ENCODE peak calls at places on chromosome 22, in four cellular contexts. V is pancreas, Z is IMR-90, U is psoas muscle. C is an unnamed sample. For H3K4me1 and H3K9me3, the result is how much of the 10 kb centered on the place peaks cover.

GRCh38 chr22:46069518-46070214 is 80.7 kb upstream of the PPARA start:
- DNase-seq in U (peak), V (peak), Z (peak), C (no peak)

GRCh38 chr22:26756675-26757293 is 99.4 kb downstream of the MIAT start:
- DNase-seq in Z (peak), U (peak), V (peak), C (peak)

GRCh38 chr22:20533095-20533878 is 25.9 kb downstream of the MED15 start:
- DNase-seq in V (no peak), Z (no peak), U (no peak), C (no peak)

GRCh38 chr22:42930810-42931420 is 73.8 kb upstream of the ARFGAP3 start:
- DNase-seq in Z (peak), U (peak), V (peak), C (no peak)

GRCh38 chr22:35971418-35972119 is 57.1 kb downstream of the RBFOX2 start:
- DNase-seq in Z (peak), U (no peak), V (no peak), C (no peak)

GRCh38 chr22:26325641-26326040 is 103.4 kb upstream of the ASPHD2 start:
- DNase-seq in U (no peak), Z (no peak), V (no peak), C (no peak)

GRCh38 chr22:21942407-21942895 is 10.2 kb downstream of the PPM1F start:
- DNase-seq in V (peak), Z (peak), U (peak), C (no peak)

GRCh38 chr22:32852346-32853251 is 51.1 kb downstream of the TIMP3 start:
- DNase-seq in V (no peak), Z (no peak), U (peak), C (no peak)

GRCh38 chr22:19429950-19430889 is 1.3 kb downstream of the HIRA start:
- DNase-seq in U (peak), Z (peak), V (no peak), C (peak)

GRCh38 chr22:49628351-49629023 is 199.2 kb downstream of the BRD1 start:
- DNase-seq in Z (no peak), U (no peak), V (no peak), C (no peak)

GRCh38 chr22:50739279-50739691 is 1.3 kb downstream of the ACR start:
- DNase-seq in U (no peak), Z (no peak), V (peak), C (no peak)

GRCh38 chr22:45418770-45419138 is 5.3 kb downstream of the RIBC2 start:
- DNase-seq in Z (no peak), U (no peak), V (no peak), C (no peak)

GRCh38 chr22:17803871-17804270 is 29.6 kb upstream of the BID start:
- DNase-seq in Z (no peak), U (no peak), V (no peak), C (no peak)

GRCh38 chr22:43173976-43174720 is 12.8 kb downstream of the TTLL12 start:
- DNase-seq in V (no peak), Z (no peak), U (no peak), C (peak)

GRCh38 chr22:44193537-44193896 is 12.8 kb downstream of the PARVG start:
- DNase-seq in U (no peak), V (no peak), Z (no peak), C (peak)

GRCh38 chr22:44194569-44194968 is 13.8 kb downstream of the PARVG start:
- DNase-seq in U (no peak), Z (no peak), V (no peak), C (no peak)

GRCh38 chr22:44191036-44191454 is 10.3 kb downstream of the PARVG start:
- DNase-seq in V (no peak), Z (no peak), U (no peak), C (no peak)

GRCh38 chr22:44192098-44192810 is 11.5 kb downstream of the PARVG start:
- DNase-seq in Z (no peak), U (no peak), V (no peak), C (peak)

DNA sequence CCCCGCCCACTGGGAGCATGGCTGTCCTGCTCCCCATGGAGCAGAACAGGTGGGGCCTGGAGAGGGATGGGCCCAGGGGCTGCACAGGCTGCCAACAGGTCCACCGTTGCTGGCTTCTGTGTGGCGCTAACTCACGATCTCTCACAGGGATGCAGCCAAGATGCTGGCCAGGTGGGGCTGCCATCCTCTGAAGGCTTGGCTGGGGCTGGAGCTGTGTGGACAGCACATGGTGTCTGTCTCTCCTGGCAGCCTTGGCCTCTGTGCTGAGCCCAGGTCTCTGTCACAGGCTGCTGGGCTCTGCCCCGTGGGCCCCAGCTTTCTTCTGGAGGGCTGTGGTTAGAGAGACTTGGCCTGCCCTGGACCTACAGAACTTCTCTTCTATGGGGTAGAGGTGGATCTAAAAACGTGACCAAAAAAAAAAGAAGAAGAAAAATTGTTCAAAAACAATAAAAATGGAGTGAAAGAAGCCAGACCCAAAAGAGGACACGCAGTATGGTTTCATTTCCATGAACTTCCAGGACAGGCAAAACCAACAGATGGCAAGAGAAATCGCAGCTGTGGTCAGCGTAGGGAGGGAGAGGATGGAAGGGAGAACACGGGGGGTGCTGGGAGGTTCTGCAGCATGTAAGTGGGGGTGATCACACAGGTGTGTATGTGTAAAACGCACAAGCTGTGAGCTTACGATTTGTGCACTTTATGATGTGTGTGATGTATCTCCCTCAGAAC is 12.2 kb downstream of the PARVG start:
- DNase-seq in Z (no peak), V (no peak), U (no peak), C (no peak)
- H3K4me1 ChIP-seq in Z (under half), V (under half), U (under half), C (under half)

DNA sequence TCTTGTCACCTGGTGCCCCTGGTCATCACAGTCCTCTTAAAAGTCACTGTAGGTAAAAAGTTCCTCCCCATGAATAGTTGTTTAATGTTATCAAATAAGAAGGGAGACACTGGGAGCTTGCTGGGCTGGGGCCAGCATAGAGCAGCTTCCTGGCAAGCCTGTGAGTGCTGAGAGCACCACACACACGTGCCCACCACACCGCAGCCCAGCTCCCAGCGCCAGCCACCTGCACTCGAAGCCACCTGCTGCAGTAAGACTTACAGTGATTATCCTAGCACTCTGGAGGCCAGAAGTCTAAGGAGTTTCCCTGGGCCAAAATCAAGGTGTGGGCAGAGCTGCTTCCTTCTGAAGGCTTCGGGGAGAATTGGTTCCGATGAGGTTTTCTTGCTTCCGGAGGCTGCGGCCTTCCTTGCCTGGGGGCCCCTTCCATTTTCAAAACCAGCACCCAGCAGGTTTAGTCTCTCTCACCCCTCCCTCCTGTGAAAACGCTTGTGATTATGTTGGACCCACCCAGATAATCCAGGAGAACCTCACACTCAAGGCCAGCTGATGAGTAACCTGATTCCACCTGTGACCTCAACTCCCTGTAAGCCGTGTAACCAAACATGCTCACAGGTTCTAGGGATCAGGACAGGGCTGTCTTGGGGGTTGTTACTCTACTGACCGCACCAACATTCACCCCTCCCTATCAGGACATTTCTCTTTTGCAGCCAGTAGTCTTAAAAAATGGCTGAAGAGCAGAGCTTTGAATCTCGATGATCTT is 687.2 kb downstream of the TBC1D22A start:
- DNase-seq in U (no peak), Z (no peak), V (no peak), C (no peak)
- H3K9me3 ChIP-seq in U (under half), Z (half or more), V (under half), C (under half)

GRCh38 chr22:31284241-31284745 is 8.0 kb downstream of the PIK3IP1 start:
- DNase-seq in V (no peak), U (no peak), Z (no peak), C (no peak)
- H3K4me1 ChIP-seq in V (under half), U (under half), Z (under half), C (half or more)

DNA sequence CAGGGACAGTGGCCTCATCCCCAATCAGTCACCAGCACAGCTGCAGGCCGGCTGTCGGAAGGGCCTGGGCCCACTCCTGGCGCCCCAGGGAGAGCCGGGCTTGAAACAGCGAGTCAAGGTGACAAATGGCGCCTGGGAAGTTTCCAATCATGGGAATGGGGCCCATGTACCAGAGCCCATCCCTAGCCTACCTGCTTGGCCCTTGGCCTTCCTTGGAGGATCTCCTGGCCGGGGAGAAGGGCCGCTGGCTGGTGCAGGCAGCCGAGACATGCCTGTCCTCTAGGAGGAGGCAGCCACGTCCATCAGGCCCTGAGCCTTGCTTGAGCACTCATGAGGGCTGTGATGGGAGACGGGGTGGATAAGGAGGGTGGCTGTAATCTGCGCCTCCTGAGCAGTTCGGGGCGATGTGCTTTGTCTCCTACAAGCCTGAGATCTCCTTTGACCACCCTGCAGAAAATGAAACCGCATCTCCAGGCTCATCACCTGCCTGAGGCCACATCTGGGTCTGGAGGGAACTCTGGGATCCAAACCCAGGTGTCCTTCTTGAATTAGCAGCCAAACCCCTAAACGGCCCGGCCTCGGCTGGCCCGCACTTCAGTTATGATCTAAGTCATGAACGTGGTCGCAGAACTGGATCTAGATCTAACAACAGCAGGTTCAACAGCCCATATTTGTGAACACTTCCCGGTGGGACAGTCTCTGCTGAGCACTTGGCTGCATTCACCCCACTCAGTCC is 862.0 kb downstream of the TBC1D22A start:
- DNase-seq in V (no peak), U (no peak), Z (no peak), C (no peak)
- H3K9me3 ChIP-seq in V (under half), U (under half), Z (half or more), C (under half)